ENCODE peak calls at places on chromosomes 6 and 20, in four cellular contexts. U, H, V and I are unnamed samples.

GRCh38 chr20:40506567-40506966 is 182.5 kb downstream of the MAFB start:
- DNase-seq in H (peak), V (peak), U (peak), I (peak)

GRCh38 chr6:166511316-166511715 is 75.2 kb downstream of the RAMACL start:
- DNase-seq in V (no peak), U (no peak), H (no peak), I (no peak)

GRCh38 chr6:136114661-136115060 is 135.4 kb downstream of the MTFR2 start:
- DNase-seq in H (no peak), U (no peak), V (no peak), I (no peak)

GRCh38 chr20:54047741-54048140 is 22.7 kb downstream of the BCAS1 start:
- DNase-seq in H (no peak), V (no peak), U (no peak), I (no peak)

GRCh38 chr20:30284533-30284932 is 972.9 kb upstream of the DEFB115 start:
- DNase-seq in H (peak), U (no peak), V (no peak), I (no peak)

GRCh38 chr20:3109350-3110302 is 25.1 kb upstream of the AVP start:
- DNase-seq in U (no peak), H (no peak), V (no peak), I (peak)

GRCh38 chr6:41442800-41443501 is 103.2 kb upstream of the FOXP4 start:
- DNase-seq in U (no peak), V (no peak), H (no peak), I (no peak)

GRCh38 chr6:127880452-127880851 is 20.4 kb downstream of the THEMIS start:
- DNase-seq in H (no peak), U (no peak), V (no peak), I (no peak)

GRCh38 chr6:72835749-72836148 is 213.9 kb downstream of the KCNQ5 start:
- DNase-seq in H (no peak), U (no peak), V (no peak), I (no peak)

GRCh38 chr20:23336476-23336875 is 14.1 kb upstream of the NXT1 start:
- DNase-seq in H (no peak), U (no peak), V (no peak), I (no peak)

GRCh38 chr20:57408131-57408530 is 16.9 kb downstream of the RBM38 start:
- DNase-seq in H (no peak), U (peak), V (no peak), I (no peak)

GRCh38 chr6:70973591-70973990 is 16.7 kb upstream of the B3GAT2 start:
- DNase-seq in H (no peak), U (no peak), V (no peak), I (no peak)

GRCh38 chr20:2751868-2752630 is 48.4 kb downstream of the CPXM1 start:
- DNase-seq in H (peak), U (peak), V (no peak), I (no peak)

GRCh38 chr6:136775548-136775947 is 16.7 kb downstream of the MAP3K5 start:
- DNase-seq in U (no peak), V (no peak), H (no peak), I (no peak)

GRCh38 chr20:37755665-37756064 is 61.8 kb downstream of the CTNNBL1 start:
- DNase-seq in V (no peak), H (no peak), U (no peak), I (peak)

GRCh38 chr6:10951675-10952282 is 64.9 kb downstream of the SYCP2L start:
- DNase-seq in H (no peak), V (peak), U (no peak), I (no peak)

GRCh38 chr20:4781637-4782349 is 60.1 kb downstream of the PRND start:
- DNase-seq in H (no peak), V (no peak), U (no peak), I (no peak)

GRCh38 chr20:57451759-57452661 is 60.8 kb downstream of the RBM38 start:
- DNase-seq in V (no peak), U (peak), H (no peak), I (no peak)

GRCh38 chr6:149403534-149403933 is 3.5 kb downstream of the SUMO4 start:
- DNase-seq in U (no peak), V (no peak), H (no peak), I (no peak)

GRCh38 chr6:154548130-154548830 is 37.8 kb upstream of the CNKSR3 start:
- DNase-seq in U (no peak), H (peak), V (no peak), I (no peak)

GRCh38 chr6:125858427-125859320 is 67.9 kb downstream of the NCOA7 start:
- DNase-seq in V (peak), H (no peak), U (no peak), I (peak)

GRCh38 chr20:58224097-58224496 is 4.4 kb downstream of the ANKRD60 start:
- DNase-seq in U (no peak), H (no peak), V (no peak), I (no peak)

GRCh38 chr6:44567406-44567805 is 179.9 kb downstream of the CDC5L start:
- DNase-seq in U (no peak), H (no peak), V (no peak), I (no peak)

GRCh38 chr6:161458199-161458598 is 184.3 kb upstream of the AGPAT4 start:
- DNase-seq in H (no peak), U (no peak), V (no peak), I (no peak)

GRCh38 chr6:87154641-87155271 is 609 bp upstream of the ZNF292 start:
- DNase-seq in U (no peak), H (no peak), V (peak), I (no peak)

GRCh38 chr6:139423970-139424667 is 49.7 kb upstream of the CITED2 start:
- DNase-seq in H (no peak), V (no peak), U (no peak), I (no peak)

GRCh38 chr6:143400258-143401059 is 50.0 kb downstream of the ADAT2 start:
- DNase-seq in V (no peak), H (no peak), U (no peak), I (no peak)

GRCh38 chr20:2052741-2053140 is 48.9 kb upstream of the STK35 start:
- DNase-seq in H (no peak), V (no peak), U (no peak), I (no peak)

DNA sequence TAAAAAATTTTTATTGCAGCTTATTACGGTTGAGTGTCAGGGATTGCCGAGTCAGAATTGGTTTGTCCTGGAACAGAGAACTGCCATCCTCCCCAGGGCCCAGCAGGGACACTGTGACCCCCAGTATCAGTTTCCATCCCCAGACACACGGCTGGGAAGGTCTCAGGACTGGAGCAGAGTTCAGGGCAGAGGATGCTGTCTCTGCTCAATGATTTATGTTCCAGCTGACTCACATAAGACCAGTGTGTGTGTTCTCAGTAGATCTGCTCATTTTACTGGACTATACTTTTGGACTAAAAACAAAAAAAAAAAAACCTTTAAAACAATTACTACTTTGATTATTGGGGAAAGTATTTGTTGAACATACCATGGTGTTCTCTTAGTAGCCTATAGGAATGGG is 44.2 kb downstream of the FNDC1 start:
- DNase-seq in U (no peak), H (no peak), V (no peak), I (no peak)
- H3K27ac ChIP-seq in U (no peak), H (no peak), V (no peak), I (no peak)

GRCh38 chr6:124339610-124340339 is 536.1 kb downstream of the NKAIN2 start:
- DNase-seq in H (no peak), V (no peak), U (no peak), I (no peak)

DNA sequence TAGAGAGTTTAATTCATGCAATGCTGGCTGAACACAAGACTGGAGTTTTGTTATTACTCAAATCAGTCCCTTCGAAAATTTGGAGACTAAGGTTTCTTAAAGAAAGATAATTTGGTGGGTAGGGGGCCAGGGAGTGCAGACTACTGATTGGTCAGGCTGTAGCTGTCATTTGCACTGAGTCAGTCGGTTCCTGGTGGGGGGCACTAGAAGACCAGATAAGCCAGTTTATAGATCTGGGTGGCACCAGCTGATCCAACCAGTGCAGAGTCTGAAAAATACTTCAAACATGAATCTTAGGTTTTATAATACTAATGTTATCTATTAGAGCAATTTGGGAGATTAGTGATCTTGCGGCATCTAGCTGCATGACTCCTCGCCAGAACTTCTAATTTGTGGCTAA is 530.7 kb downstream of the NKAIN2 start:
- DNase-seq in H (no peak), V (no peak), U (no peak), I (no peak)
- TF ChIP-seq CTCF in H (no peak), V (no peak), U (no peak), I (no peak)

DNA sequence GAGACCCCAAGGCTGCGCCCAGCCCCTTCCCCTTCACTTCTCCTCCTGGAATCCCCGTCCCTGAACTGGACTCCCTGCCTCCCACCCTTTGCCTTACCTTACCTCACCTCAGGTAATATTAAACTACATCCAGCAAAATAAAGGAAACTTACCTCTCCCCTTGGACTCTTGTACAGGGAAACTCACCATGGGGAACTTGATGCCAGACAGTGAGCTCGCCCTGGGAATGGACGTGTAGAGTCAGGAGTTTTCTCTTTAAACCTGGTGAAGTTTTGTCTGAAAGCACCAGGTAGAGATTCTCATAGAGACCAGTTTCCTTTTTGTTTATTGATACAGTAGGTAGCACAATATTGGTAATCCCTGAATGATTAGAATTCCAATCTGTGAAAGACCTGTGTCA is 539 bp upstream of the HLA-C start:
- DNase-seq in V (no peak), H (no peak), U (no peak), I (no peak)
- H3K27ac ChIP-seq in V (no peak), H (peak), U (peak), I (peak)

GRCh38 chr6:107274288-107274687 is 159.0 kb upstream of the BEND3 start:
- DNase-seq in H (no peak), V (no peak), U (no peak), I (no peak)
- TF ChIP-seq CTCF in H (no peak), V (no peak), U (no peak), I (no peak)